ENCODE peak calls at places on chromosomes 4 and X, in seven cellular contexts. One of them, this sample, is unnamed.

GRCh38 chr4:974668-975067 is 1.3 kb upstream of the DGKQ start:
- DNase-seq in mesendoderm: no peak
- DNase-seq in ovary: no peak
- DNase-seq in OCI-LY7: no peak
- DNase-seq in tibial artery: no peak
- DNase-seq in right cardiac atrium: peak; percentile 47
- DNase-seq in neural progenitor cell: no peak
- DNase-seq in this sample: no peak

GRCh38 chr4:13548059-13548983 is 4.0 kb upstream of the NKX3-2 start:
- DNase-seq in mesendoderm: no peak
- DNase-seq in ovary: no peak
- DNase-seq in OCI-LY7: no peak
- DNase-seq in tibial artery: no peak
- DNase-seq in right cardiac atrium: no peak
- DNase-seq in neural progenitor cell: peak; percentile 55
- DNase-seq in this sample: no peak

GRCh38 chrX:153687121-153688039 is at the start of gene SLC6A8:
- DNase-seq in mesendoderm: peak; percentile 78
- DNase-seq in ovary: peak; percentile 71
- DNase-seq in OCI-LY7: peak; percentile 31
- DNase-seq in tibial artery: peak; percentile 86
- DNase-seq in right cardiac atrium: peak; percentile 90
- DNase-seq in neural progenitor cell: peak; percentile 83
- DNase-seq in this sample: peak; percentile 91

GRCh38 chr4:139142980-139143379 is 34.0 kb downstream of the ELF2 start:
- DNase-seq in mesendoderm: no peak
- DNase-seq in ovary: no peak
- DNase-seq in OCI-LY7: peak; percentile 65
- DNase-seq in tibial artery: no peak
- DNase-seq in right cardiac atrium: no peak
- DNase-seq in neural progenitor cell: no peak
- DNase-seq in this sample: no peak

GRCh38 chr4:4200624-4201023 is 26.1 kb downstream of the OTOP1 start:
- DNase-seq in mesendoderm: peak; percentile 54
- DNase-seq in ovary: no peak
- DNase-seq in OCI-LY7: no peak
- DNase-seq in tibial artery: no peak
- DNase-seq in right cardiac atrium: no peak
- DNase-seq in neural progenitor cell: no peak
- DNase-seq in this sample: no peak

GRCh38 chr4:5866841-5867782 is 25.8 kb downstream of the CRMP1 start:
- DNase-seq in mesendoderm: no peak
- DNase-seq in ovary: no peak
- DNase-seq in OCI-LY7: no peak
- DNase-seq in tibial artery: no peak
- DNase-seq in right cardiac atrium: no peak
- DNase-seq in neural progenitor cell: no peak
- DNase-seq in this sample: no peak

GRCh38 chr4:9875516-9875915 is 94.1 kb downstream of the DRD5 start:
- DNase-seq in mesendoderm: no peak
- DNase-seq in ovary: no peak
- DNase-seq in OCI-LY7: no peak
- DNase-seq in tibial artery: no peak
- DNase-seq in right cardiac atrium: no peak
- DNase-seq in neural progenitor cell: no peak
- DNase-seq in this sample: no peak

GRCh38 chr4:155692990-155693659 is 26.5 kb downstream of the GUCY1A1 start:
- DNase-seq in mesendoderm: no peak
- DNase-seq in ovary: no peak
- DNase-seq in OCI-LY7: no peak
- DNase-seq in tibial artery: no peak
- DNase-seq in right cardiac atrium: no peak
- DNase-seq in neural progenitor cell: no peak
- DNase-seq in this sample: no peak

GRCh38 chr4:16617416-16617815 is 281.0 kb downstream of the LDB2 start:
- DNase-seq in mesendoderm: no peak
- DNase-seq in ovary: no peak
- DNase-seq in OCI-LY7: no peak
- DNase-seq in tibial artery: no peak
- DNase-seq in right cardiac atrium: no peak
- DNase-seq in neural progenitor cell: no peak
- DNase-seq in this sample: no peak

GRCh38 chrX:18997916-18998315 is 14.0 kb upstream of the PHKA2 start:
- DNase-seq in mesendoderm: peak; percentile 33
- DNase-seq in ovary: no peak
- DNase-seq in OCI-LY7: no peak
- DNase-seq in tibial artery: no peak
- DNase-seq in right cardiac atrium: no peak
- DNase-seq in neural progenitor cell: peak; percentile 40
- DNase-seq in this sample: no peak

GRCh38 chr4:92776080-92776479 is 472.3 kb downstream of the GRID2 start:
- DNase-seq in mesendoderm: no peak
- DNase-seq in ovary: no peak
- DNase-seq in OCI-LY7: no peak
- DNase-seq in tibial artery: no peak
- DNase-seq in right cardiac atrium: no peak
- DNase-seq in neural progenitor cell: no peak
- DNase-seq in this sample: no peak

GRCh38 chrX:41558531-41558930 is 111.4 kb downstream of the NYX start:
- DNase-seq in mesendoderm: no peak
- DNase-seq in ovary: no peak
- DNase-seq in OCI-LY7: peak; percentile 41
- DNase-seq in tibial artery: no peak
- DNase-seq in right cardiac atrium: no peak
- DNase-seq in neural progenitor cell: peak; percentile 13
- DNase-seq in this sample: no peak

GRCh38 chr4:8477676-8478075 is 37.1 kb downstream of the TRMT44 start:
- DNase-seq in mesendoderm: no peak
- DNase-seq in ovary: no peak
- DNase-seq in OCI-LY7: no peak
- DNase-seq in tibial artery: no peak
- DNase-seq in right cardiac atrium: no peak
- DNase-seq in neural progenitor cell: no peak
- DNase-seq in this sample: no peak

GRCh38 chrX:1393871-1394615 is 2.1 kb upstream of the SLC25A6 start:
- DNase-seq in mesendoderm: no peak
- DNase-seq in ovary: peak; percentile 35
- DNase-seq in OCI-LY7: no peak
- DNase-seq in tibial artery: peak; percentile 54
- DNase-seq in right cardiac atrium: peak; percentile 39
- DNase-seq in neural progenitor cell: no peak
- DNase-seq in this sample: peak; percentile 24

GRCh38 chr4:111802191-111802590 is 343.1 kb upstream of the FAM241A start:
- DNase-seq in mesendoderm: no peak
- DNase-seq in ovary: no peak
- DNase-seq in OCI-LY7: no peak
- DNase-seq in tibial artery: no peak
- DNase-seq in right cardiac atrium: no peak
- DNase-seq in neural progenitor cell: no peak
- DNase-seq in this sample: no peak

GRCh38 chr4:16573744-16574143 is 324.7 kb downstream of the LDB2 start:
- DNase-seq in mesendoderm: no peak
- DNase-seq in ovary: no peak
- DNase-seq in OCI-LY7: no peak
- DNase-seq in tibial artery: no peak
- DNase-seq in right cardiac atrium: peak; percentile 79
- DNase-seq in neural progenitor cell: no peak
- DNase-seq in this sample: peak; percentile 55

GRCh38 chr4:74100531-74100930 is 1.5 kb upstream of the CXCL2 start:
- DNase-seq in mesendoderm: no peak
- DNase-seq in ovary: no peak
- DNase-seq in OCI-LY7: no peak
- DNase-seq in tibial artery: no peak
- DNase-seq in right cardiac atrium: no peak
- DNase-seq in neural progenitor cell: no peak
- DNase-seq in this sample: no peak
- H3K27ac ChIP-seq in mesendoderm: no peak overlapping the region
- H3K27ac ChIP-seq in ovary: no peak overlapping the region
- H3K27ac ChIP-seq in OCI-LY7: no peak overlapping the region
- H3K27ac ChIP-seq in tibial artery: no peak overlapping the region
- H3K27ac ChIP-seq in right cardiac atrium: no peak overlapping the region
- H3K27ac ChIP-seq in neural progenitor cell: no peak overlapping the region
- H3K27ac ChIP-seq in this sample: no peak overlapping the region

GRCh38 chr4:73251384-73251783 is 7.2 kb downstream of the ANKRD17 start:
- DNase-seq in mesendoderm: peak; percentile 22
- DNase-seq in ovary: no peak
- DNase-seq in OCI-LY7: no peak
- DNase-seq in tibial artery: no peak
- DNase-seq in right cardiac atrium: no peak
- DNase-seq in neural progenitor cell: no peak
- DNase-seq in this sample: no peak

GRCh38 chr4:73248821-73249220 is 9.8 kb downstream of the ANKRD17 start:
- DNase-seq in mesendoderm: no peak
- DNase-seq in ovary: no peak
- DNase-seq in OCI-LY7: no peak
- DNase-seq in tibial artery: no peak
- DNase-seq in right cardiac atrium: no peak
- DNase-seq in neural progenitor cell: no peak
- DNase-seq in this sample: no peak

GRCh38 chr4:73252001-73252400 is 6.6 kb downstream of the ANKRD17 start:
- DNase-seq in mesendoderm: no peak
- DNase-seq in ovary: no peak
- DNase-seq in OCI-LY7: no peak
- DNase-seq in tibial artery: no peak
- DNase-seq in right cardiac atrium: no peak
- DNase-seq in neural progenitor cell: no peak
- DNase-seq in this sample: no peak

GRCh38 chr4:73248416-73248815 is 10.2 kb downstream of the ANKRD17 start:
- DNase-seq in mesendoderm: no peak
- DNase-seq in ovary: no peak
- DNase-seq in OCI-LY7: no peak
- DNase-seq in tibial artery: no peak
- DNase-seq in right cardiac atrium: no peak
- DNase-seq in neural progenitor cell: no peak
- DNase-seq in this sample: no peak

DNA sequence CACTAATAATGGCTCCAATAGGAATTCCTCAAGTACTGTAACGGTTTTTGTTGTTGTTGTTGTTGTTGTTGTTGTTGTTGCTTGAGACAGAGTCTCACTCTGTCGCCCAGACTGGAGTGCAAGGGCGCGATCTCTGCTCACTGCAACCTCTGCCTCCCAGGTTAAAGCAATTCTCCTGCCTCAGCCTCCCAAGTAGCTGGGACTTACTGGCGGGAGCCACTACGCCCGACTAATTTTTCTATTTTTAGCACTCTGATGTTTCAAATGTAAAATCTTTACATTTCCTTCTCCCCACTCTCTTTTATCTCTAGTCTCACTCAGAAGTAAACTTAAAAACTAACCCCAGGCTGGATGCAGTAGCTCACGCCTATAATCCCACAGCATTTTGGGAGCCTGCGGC is 8.0 kb downstream of the ANKRD17 start:
- DNase-seq in mesendoderm: no peak
- DNase-seq in ovary: no peak
- DNase-seq in OCI-LY7: no peak
- DNase-seq in tibial artery: no peak
- DNase-seq in right cardiac atrium: no peak
- DNase-seq in neural progenitor cell: no peak
- DNase-seq in this sample: no peak
- H3K4me1 ChIP-seq in mesendoderm: no peaks in the 10 kb centered on the region
- H3K4me1 ChIP-seq in ovary: no peaks in the 10 kb centered on the region
- H3K4me1 ChIP-seq in OCI-LY7: peaks cover 22% of the 10 kb centered on the region
- H3K4me1 ChIP-seq in tibial artery: peaks cover 11% of the 10 kb centered on the region
- H3K4me1 ChIP-seq in right cardiac atrium: no peaks in the 10 kb centered on the region
- H3K4me1 ChIP-seq in neural progenitor cell: no peaks in the 10 kb centered on the region
- H3K4me1 ChIP-seq in this sample: peaks cover 10% of the 10 kb centered on the region

GRCh38 chrX:69503228-69503834 is 795 bp upstream of the NALF2 start:
- DNase-seq in mesendoderm: no peak
- DNase-seq in ovary: no peak
- DNase-seq in OCI-LY7: peak; percentile 75
- DNase-seq in tibial artery: no peak
- DNase-seq in right cardiac atrium: no peak
- DNase-seq in neural progenitor cell: no peak
- DNase-seq in this sample: no peak
- H3K4me3 ChIP-seq in mesendoderm: no peak overlapping the region
- H3K4me3 ChIP-seq in ovary: no peak overlapping the region
- H3K4me3 ChIP-seq in OCI-LY7: peak overlapping the region; percentile 84
- H3K4me3 ChIP-seq in tibial artery: no peak overlapping the region
- H3K4me3 ChIP-seq in right cardiac atrium: no peak overlapping the region
- H3K4me3 ChIP-seq in neural progenitor cell: peak overlapping the region; percentile 70
- H3K4me3 ChIP-seq in this sample: no peak overlapping the region

GRCh38 chr4:153511104-153511503 is 44.9 kb downstream of the TMEM131L start:
- DNase-seq in mesendoderm: no peak
- DNase-seq in ovary: no peak
- DNase-seq in OCI-LY7: no peak
- DNase-seq in tibial artery: no peak
- DNase-seq in right cardiac atrium: no peak
- DNase-seq in neural progenitor cell: no peak
- DNase-seq in this sample: no peak

GRCh38 chr4:153513596-153513995 is 47.4 kb downstream of the TMEM131L start:
- DNase-seq in mesendoderm: no peak
- DNase-seq in ovary: no peak
- DNase-seq in OCI-LY7: no peak
- DNase-seq in tibial artery: no peak
- DNase-seq in right cardiac atrium: no peak
- DNase-seq in neural progenitor cell: no peak
- DNase-seq in this sample: no peak

GRCh38 chr4:153512162-153512852 is 46.1 kb downstream of the TMEM131L start:
- DNase-seq in mesendoderm: no peak
- DNase-seq in ovary: no peak
- DNase-seq in OCI-LY7: no peak
- DNase-seq in tibial artery: no peak
- DNase-seq in right cardiac atrium: no peak
- DNase-seq in neural progenitor cell: no peak
- DNase-seq in this sample: no peak

GRCh38 chr4:153512952-153513500 is 46.9 kb downstream of the TMEM131L start:
- DNase-seq in mesendoderm: no peak
- DNase-seq in ovary: no peak
- DNase-seq in OCI-LY7: no peak
- DNase-seq in tibial artery: no peak
- DNase-seq in right cardiac atrium: no peak
- DNase-seq in neural progenitor cell: no peak
- DNase-seq in this sample: no peak

DNA sequence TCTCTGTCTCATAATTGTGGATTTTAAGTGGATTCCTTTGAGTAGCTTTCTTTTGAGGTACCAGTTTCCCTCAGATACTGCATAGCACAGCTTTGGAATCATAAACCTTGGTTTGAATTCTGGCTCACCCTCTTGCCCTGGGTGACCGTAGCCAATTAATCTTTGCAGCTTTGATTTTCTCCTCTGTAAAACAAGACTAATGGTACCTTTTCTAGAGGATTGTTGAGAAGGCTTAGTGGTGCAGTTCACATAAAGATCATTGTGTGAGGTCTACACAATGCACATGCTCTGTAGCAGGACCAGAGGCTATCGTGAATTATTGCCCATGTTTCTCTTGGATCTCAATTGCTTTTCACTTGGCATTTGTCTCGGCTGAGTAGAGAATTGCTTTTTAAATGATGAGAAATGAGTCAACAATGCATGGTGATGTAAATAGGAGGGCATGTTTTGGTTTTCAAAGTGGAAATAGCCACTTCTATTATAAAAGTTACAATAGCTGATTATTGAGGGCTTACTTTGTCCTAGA is 47.9 kb downstream of the TMEM131L start:
- DNase-seq in mesendoderm: no peak
- DNase-seq in ovary: no peak
- DNase-seq in OCI-LY7: no peak
- DNase-seq in tibial artery: no peak
- DNase-seq in right cardiac atrium: no peak
- DNase-seq in neural progenitor cell: no peak
- DNase-seq in this sample: no peak
- H3K27ac ChIP-seq in mesendoderm: no peak overlapping the region
- H3K27ac ChIP-seq in ovary: no peak overlapping the region
- H3K27ac ChIP-seq in OCI-LY7: peak overlapping the region; percentile 7
- H3K27ac ChIP-seq in tibial artery: peak overlapping the region; percentile 78
- H3K27ac ChIP-seq in right cardiac atrium: no peak overlapping the region
- H3K27ac ChIP-seq in neural progenitor cell: no peak overlapping the region
- H3K27ac ChIP-seq in this sample: no peak overlapping the region

This sample was measured in aorta.